ENCODE peak calls at places on chromosome 13, in five cellular contexts. Z is epithelial cell of esophagus; F is CD4-positive, alpha-beta T cell; U is colonic mucosa; D is right lobe of liver. O is an unnamed sample.

GRCh38 chr13:75369986-75370385 is 112.0 kb downstream of the TBC1D4 start:
- DNase-seq in Z (no peak), F (no peak), D (no peak), U (no peak), O (no peak)

GRCh38 chr13:75801388-75801787 is 165.3 kb downstream of the LMO7 start:
- DNase-seq in U (no peak), F (no peak), D (no peak), Z (no peak), O (no peak)

GRCh38 chr13:97757807-97758206 is 195.7 kb upstream of the IPO5 start:
- DNase-seq in D (no peak), F (no peak), U (no peak), Z (no peak), O (no peak)

GRCh38 chr13:38783992-38784875 is 97.4 kb downstream of the FREM2 start:
- DNase-seq in Z (no peak), F (no peak), U (peak), D (peak), O (no peak)

GRCh38 chr13:46553886-46554855 is 1.2 kb downstream of the LRCH1 start:
- DNase-seq in Z (peak), U (peak), D (peak), F (peak), O (peak)

GRCh38 chr13:46041335-46041934 is 11.1 kb downstream of the ZC3H13 start:
- DNase-seq in U (no peak), D (no peak), F (no peak), Z (no peak), O (no peak)

GRCh38 chr13:46523972-46524737 is 28.8 kb upstream of the LRCH1 start:
- DNase-seq in U (no peak), Z (no peak), D (no peak), F (no peak), O (no peak)

GRCh38 chr13:43664700-43665191 is 122.0 kb downstream of the ENOX1 start:
- DNase-seq in D (no peak), U (peak), F (no peak), Z (peak), O (no peak)

GRCh38 chr13:28626266-28626665 is 32.7 kb upstream of the POMP start:
- DNase-seq in F (no peak), U (no peak), Z (no peak), D (no peak), O (no peak)

GRCh38 chr13:27194895-27195764 is 23.5 kb upstream of the USP12 start:
- DNase-seq in F (no peak), Z (peak), U (no peak), D (no peak), O (no peak)

GRCh38 chr13:101829484-101829883 is 377.0 kb downstream of the ITGBL1 start:
- DNase-seq in F (no peak), Z (no peak), U (no peak), D (no peak), O (no peak)

GRCh38 chr13:88887045-88887662 is 1216.0 kb downstream of the SLITRK5 start:
- DNase-seq in F (no peak), U (no peak), D (no peak), Z (no peak), O (no peak)

GRCh38 chr13:101211261-101211660 is 205.0 kb downstream of the NALCN start:
- DNase-seq in Z (peak), F (no peak), D (no peak), U (no peak), O (no peak)

GRCh38 chr13:57629821-57630235 is 1.7 kb upstream of the PCDH17 start:
- DNase-seq in D (peak), U (peak), F (no peak), Z (peak), O (peak)

GRCh38 chr13:111903143-111903542 is 163.8 kb upstream of the SOX1 start:
- DNase-seq in Z (no peak), F (no peak), D (no peak), U (no peak), O (no peak)

GRCh38 chr13:71169125-71169524 is 697.9 kb downstream of the DACH1 start:
- DNase-seq in F (no peak), Z (no peak), U (no peak), D (no peak), O (no peak)

GRCh38 chr13:43346427-43346826 is 323.0 kb downstream of the DNAJC15 start:
- DNase-seq in U (no peak), Z (no peak), D (no peak), F (no peak), O (no peak)

GRCh38 chr13:54536112-54536511 is 1507.5 kb downstream of the OLFM4 start:
- DNase-seq in Z (peak), D (no peak), U (no peak), F (no peak), O (no peak)

GRCh38 chr13:99380402-99380801 is 73.2 kb upstream of the GPR183 start:
- DNase-seq in F (no peak), U (no peak), Z (no peak), D (no peak), O (no peak)

GRCh38 chr13:32530841-32531253 is 7.7 kb downstream of the N4BP2L2 start:
- DNase-seq in U (peak), F (no peak), Z (no peak), D (no peak), O (no peak)

GRCh38 chr13:87792878-87793277 is 121.7 kb downstream of the SLITRK5 start:
- DNase-seq in Z (no peak), F (no peak), D (no peak), U (no peak), O (no peak)

GRCh38 chr13:44368599-44369368 is 4.8 kb upstream of the SERP2 start:
- DNase-seq in U (peak), D (no peak), Z (no peak), F (no peak), O (no peak)

GRCh38 chr13:44667950-44668349 is 91.8 kb upstream of the TSC22D1 start:
- DNase-seq in D (no peak), U (no peak), F (no peak), Z (no peak), O (no peak)

GRCh38 chr13:50910483-50910805 is 853 bp downstream of the RNASEH2B start:
- DNase-seq in F (no peak), Z (peak), U (peak), D (no peak), O (no peak)

GRCh38 chr13:47459512-47459911 is 541.6 kb downstream of the SUCLA2 start:
- DNase-seq in U (no peak), F (no peak), D (no peak), Z (no peak), O (no peak)

GRCh38 chr13:112968380-112968909 is 569 bp upstream of the MCF2L start:
- DNase-seq in U (peak), F (peak), D (peak), Z (no peak), O (peak)

GRCh38 chr13:79901336-79901735 is 420.4 kb downstream of the NDFIP2 start:
- DNase-seq in U (no peak), Z (peak), D (no peak), F (no peak), O (no peak)

GRCh38 chr13:63690672-63691071 is 2275.0 kb upstream of the PCDH20 start:
- DNase-seq in D (no peak), Z (no peak), U (no peak), F (no peak), O (no peak)

GRCh38 chr13:28541966-28542365 is 47.0 kb upstream of the FLT1 start:
- DNase-seq in D (no peak), U (no peak), Z (no peak), F (no peak), O (no peak)

GRCh38 chr13:104984296-104984818 is 1551.1 kb downstream of the EFNB2 start:
- DNase-seq in U (no peak), D (no peak), F (no peak), Z (peak), O (no peak)

GRCh38 chr13:98503175-98504028 is 73.5 kb downstream of the STK24 start:
- DNase-seq in Z (no peak), F (no peak), D (peak), U (no peak), O (no peak)

GRCh38 chr13:33761744-33762143 is 56.2 kb upstream of the RFC3 start:
- DNase-seq in F (no peak), Z (peak), U (no peak), D (no peak), O (no peak)
- TF ChIP-seq CTCF in F (no peak), Z (no peak), U (no peak), D (no peak), O (peak)

GRCh38 chr13:62512194-62513141 is 1096.8 kb upstream of the PCDH20 start:
- DNase-seq in D (peak), U (peak), Z (peak), F (no peak), O (peak)
- TF ChIP-seq CTCF in D (peak), U (peak), Z (peak), F (no peak), O (peak)

GRCh38 chr13:42078113-42078769 is 29.8 kb downstream of the DGKH start:
- DNase-seq in U (no peak), D (peak), F (no peak), Z (no peak), O (no peak)
- TF ChIP-seq CTCF in U (no peak), D (peak), F (no peak), Z (no peak), O (no peak)

GRCh38 chr13:30112602-30113435 is 194.5 kb downstream of the KATNAL1 start:
- DNase-seq in D (peak), Z (peak), F (peak), U (peak), O (no peak)
- TF ChIP-seq CTCF in D (peak), Z (peak), F (peak), U (peak), O (peak)

GRCh38 chr13:73059460-73060250 is 850 bp downstream of the KLF5 start:
- DNase-seq in F (peak), D (peak), U (peak), Z (peak), O (peak)
- TF ChIP-seq CTCF in F (no peak), D (no peak), U (no peak), Z (no peak), O (peak)

DNA sequence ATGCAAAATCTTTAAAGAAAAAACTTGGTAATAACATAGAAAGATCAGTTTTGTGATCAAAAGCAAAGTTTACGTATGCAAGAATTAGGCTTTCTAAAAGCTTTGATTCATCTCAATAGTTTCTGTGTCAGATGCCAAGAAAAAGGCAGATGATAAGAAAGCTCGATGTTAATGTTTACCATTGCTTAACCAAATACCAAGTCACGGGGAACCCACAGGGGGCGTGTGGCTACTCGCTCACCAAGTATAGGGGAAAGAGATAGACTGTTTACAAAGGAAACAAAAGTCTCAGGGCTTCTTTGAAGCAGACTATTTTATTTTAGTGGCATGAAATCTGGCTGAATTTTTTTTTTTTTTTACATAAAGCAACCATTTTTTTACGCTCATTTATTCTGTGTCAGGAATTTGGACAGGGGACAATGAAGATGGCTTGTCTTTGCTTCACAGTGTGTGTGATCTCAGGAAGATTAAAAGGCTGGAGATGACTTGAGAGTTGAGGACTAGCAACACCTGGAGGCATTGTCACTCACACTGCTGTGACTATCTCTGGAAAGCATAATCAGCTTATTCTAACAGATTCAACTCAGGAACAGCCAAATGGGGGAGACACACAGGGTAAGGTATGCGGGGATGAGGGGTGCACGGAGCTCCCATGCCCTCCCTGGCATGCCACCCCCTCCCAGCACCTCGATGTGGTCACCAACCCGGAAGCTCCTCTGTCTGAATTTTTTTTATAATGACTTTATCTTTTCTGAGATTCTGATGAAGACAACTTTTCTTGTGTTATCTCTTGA is 24.9 kb downstream of the RCBTB1 start:
- DNase-seq in Z (peak), U (no peak), F (no peak), D (peak), O (no peak)
- TF ChIP-seq CTCF in Z (peak), U (no peak), F (no peak), D (peak), O (peak)

GRCh38 chr13:106479849-106480400 is 55.5 kb downstream of the EFNB2 start:
- DNase-seq in Z (no peak), D (no peak), U (no peak), F (no peak), O (no peak)
- TF ChIP-seq CTCF in Z (no peak), D (no peak), U (no peak), F (no peak), O (no peak)